ENCODE peak calls at places on chromosomes 13 and 19, in six cellular contexts. C, A, M, I, N and R are unnamed samples.

GRCh38 chr19:55546822-55547614 is 1.7 kb upstream of the SBK3 start:
- DNase-seq in C (no peak), A (peak; percentile 60), M (peak; percentile 96), I (no peak), N (peak; percentile 35), R (no peak)

GRCh38 chr19:16062789-16063188 is 13.5 kb upstream of the TPM4 start:
- DNase-seq in C (no peak), A (peak; percentile 72), M (peak; percentile 45), I (no peak), N (no peak), R (peak; percentile 74)

GRCh38 chr13:23979361-23980159 is 82.3 kb upstream of the C1QTNF9B start:
- DNase-seq in C (peak; percentile 15), A (no peak), M (peak; percentile 75), I (no peak), N (peak; percentile 6), R (peak; percentile 71)

GRCh38 chr13:55069746-55070145 is 2041.1 kb downstream of the OLFM4 start:
- DNase-seq in C (no peak), A (no peak), M (no peak), I (no peak), N (no peak), R (no peak)

GRCh38 chr13:32851083-32852064 is 164.8 kb upstream of the KL start:
- DNase-seq in C (no peak), A (no peak), M (no peak), I (no peak), N (peak; percentile 24), R (no peak)

GRCh38 chr13:104389722-104390121 is 1323.5 kb upstream of the SLC10A2 start:
- DNase-seq in C (no peak), A (no peak), M (no peak), I (no peak), N (peak; percentile 5), R (peak; percentile 38)

GRCh38 chr19:43784981-43785808 is 4.4 kb upstream of the KCNN4 start:
- DNase-seq in C (peak; percentile 81), A (peak; percentile 69), M (peak; percentile 73), I (no peak), N (peak; percentile 60), R (peak; percentile 71)

GRCh38 chr13:49357694-49358093 is 86.2 kb downstream of the CAB39L start:
- DNase-seq in C (no peak), A (no peak), M (no peak), I (no peak), N (no peak), R (no peak)

GRCh38 chr19:16404396-16404795 is 67.4 kb downstream of the EPS15L1 start:
- DNase-seq in C (no peak), A (no peak), M (no peak), I (no peak), N (no peak), R (no peak)

GRCh38 chr13:111202745-111203144 is 87.6 kb downstream of the ARHGEF7 start:
- DNase-seq in C (peak; percentile 13), A (peak; percentile 50), M (peak; percentile 99), I (no peak), N (no peak), R (peak; percentile 54)

GRCh38 chr19:42010245-42011126 is 16.5 kb upstream of the ATP1A3 start:
- DNase-seq in C (no peak), A (no peak), M (no peak), I (no peak), N (no peak), R (no peak)

DNA sequence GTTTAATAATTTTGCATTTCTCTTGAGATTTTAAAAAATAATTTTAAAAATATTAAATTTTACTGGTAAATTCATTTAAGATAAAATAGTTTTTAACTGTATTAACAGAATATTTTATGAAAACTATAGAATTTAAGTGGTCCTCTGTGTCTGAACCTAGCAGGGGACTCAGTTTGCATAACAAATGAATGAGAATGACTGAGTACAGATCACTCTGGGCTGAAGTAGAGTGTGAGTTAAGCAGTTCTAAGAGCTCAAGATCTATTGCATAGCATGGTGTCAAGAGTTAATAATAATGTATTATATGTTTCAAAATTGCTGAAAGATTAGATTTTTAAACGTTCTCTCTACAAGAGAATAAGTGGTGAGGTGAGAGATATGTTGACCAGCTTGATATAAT is 348.3 kb upstream of the SLITRK1 start:
- DNase-seq in C (no peak), A (no peak), M (no peak), I (no peak), N (no peak), R (no peak)
- TF ChIP-seq CTCF in C (no peak), A (no peak), M (no peak), I (no peak), N (no peak), R (no peak)

DNA sequence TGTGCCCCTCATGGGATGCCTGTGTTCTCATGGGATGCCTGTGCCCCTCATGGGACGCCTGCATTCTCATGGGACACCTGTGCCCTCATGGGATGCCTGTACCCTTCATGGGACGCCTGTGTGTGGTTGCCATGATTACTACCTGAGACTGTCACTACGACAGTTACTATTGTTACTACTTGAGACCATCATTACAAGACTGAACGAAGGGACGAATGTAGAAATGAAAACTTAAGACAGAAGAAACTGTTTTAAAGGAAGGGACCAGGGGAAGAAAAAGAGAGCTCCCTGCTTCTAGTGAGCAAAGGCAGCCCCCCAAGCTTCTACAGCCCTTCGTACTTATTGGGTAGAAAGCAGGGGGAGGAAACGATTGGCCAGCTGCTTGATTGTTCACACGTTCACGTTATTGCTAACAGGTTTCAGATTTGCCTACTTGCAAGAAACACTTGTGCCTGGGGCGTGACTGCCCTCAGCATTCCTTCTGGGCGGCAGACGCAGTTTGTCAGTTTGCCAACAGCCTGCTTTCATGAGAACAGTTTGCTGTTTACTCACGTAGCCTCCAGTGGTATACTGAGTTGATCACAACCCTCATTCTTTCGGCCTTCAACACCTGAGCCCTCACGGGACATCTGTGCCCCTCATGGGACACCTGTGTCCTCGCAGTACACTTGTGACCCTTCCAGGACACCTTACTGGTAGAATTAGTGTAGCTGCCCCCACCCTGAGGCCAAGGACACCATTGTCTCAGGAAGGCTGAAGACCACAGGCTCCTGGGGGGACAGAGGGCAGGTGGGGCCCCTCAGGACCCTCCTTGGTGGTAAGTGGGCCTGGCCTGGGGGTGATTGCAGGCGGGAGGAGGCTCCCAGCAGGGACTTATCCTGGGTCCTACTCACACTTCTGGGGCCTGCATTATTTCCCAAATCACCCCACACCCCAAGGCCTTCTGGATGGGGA is 2.5 kb upstream of the S1PR4 start:
- DNase-seq in C (no peak), A (no peak), M (no peak), I (peak; percentile 57), N (no peak), R (no peak)
- TF ChIP-seq MYC in C (no peak), A (no peak), M (no peak), I (no peak), N (no peak), R (no peak)

GRCh38 chr19:18900700-18901502 is 4.9 kb upstream of the CERS1 start:
- DNase-seq in C (no peak), A (no peak), M (no peak), I (no peak), N (no peak), R (no peak)
- TF ChIP-seq CTCF in C (no peak), A (no peak), M (no peak), I (no peak), N (no peak), R (no peak)

GRCh38 chr19:54169149-54169731 is 3.7 kb downstream of the TMC4 start:
- DNase-seq in C (no peak), A (no peak), M (no peak), I (no peak), N (no peak), R (no peak)

GRCh38 chr19:54172413-54172763 is 572 bp downstream of the TMC4 start:
- DNase-seq in C (no peak), A (no peak), M (no peak), I (no peak), N (no peak), R (no peak)

GRCh38 chr19:54173951-54174817 is 1.2 kb upstream of the TMC4 start:
- DNase-seq in C (no peak), A (peak; percentile 8), M (no peak), I (no peak), N (no peak), R (no peak)

GRCh38 chr19:54168174-54168917 is 4.6 kb downstream of the TMC4 start:
- DNase-seq in C (peak; percentile 95), A (peak; percentile 86), M (peak; percentile 82), I (no peak), N (peak; percentile 71), R (peak; percentile 83)

DNA sequence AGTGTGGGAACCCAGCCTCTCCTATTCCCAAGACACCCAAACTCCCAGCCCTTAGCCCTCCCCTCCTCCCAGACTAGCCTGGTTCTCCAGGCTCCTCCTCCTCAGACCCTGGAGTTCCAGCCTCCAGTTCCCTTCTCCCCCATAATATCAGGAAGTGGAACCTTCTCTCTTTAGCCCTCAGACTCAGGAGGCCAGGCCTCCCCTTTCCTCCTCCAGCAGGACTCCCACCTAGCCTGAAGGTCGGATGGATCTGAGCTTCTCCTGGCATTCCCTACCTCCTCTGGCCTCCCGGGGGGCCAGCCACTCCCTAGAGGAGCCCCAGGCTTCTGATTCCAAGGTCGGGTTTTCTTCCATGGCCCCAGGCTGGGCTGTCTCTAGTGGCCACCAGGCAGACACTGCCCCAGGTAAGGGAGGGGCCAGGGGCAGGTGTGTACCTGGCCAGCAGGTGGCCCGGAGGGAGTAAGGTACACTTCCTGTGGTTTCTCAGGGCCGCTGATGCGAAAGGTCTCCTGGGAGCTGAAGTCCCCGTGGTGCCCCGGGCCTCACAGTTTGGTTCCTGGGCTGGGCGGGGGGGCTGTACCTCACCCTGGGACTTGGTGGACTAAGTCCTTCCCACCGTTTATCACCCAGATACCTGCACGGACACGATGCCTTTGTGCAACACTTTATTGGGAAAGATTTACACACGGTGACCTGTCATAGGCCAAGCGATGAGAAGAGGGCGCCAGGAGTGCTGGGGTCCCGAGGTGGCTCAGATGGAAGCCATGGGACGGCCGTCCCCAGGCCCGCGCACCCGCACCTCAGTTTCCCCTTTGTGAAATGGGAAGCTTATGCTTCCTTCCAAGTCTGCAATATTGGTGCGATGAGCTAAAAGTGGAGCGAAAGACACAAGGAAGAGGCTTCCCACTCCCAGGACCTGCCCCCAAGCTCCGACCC is at the start of gene TMC4:
- DNase-seq in C (no peak), A (peak; percentile 26), M (no peak), I (no peak), N (no peak), R (no peak)
- TF ChIP-seq MYC in C (no peak), A (no peak), M (no peak), I (no peak), N (no peak), R (no peak)

DNA sequence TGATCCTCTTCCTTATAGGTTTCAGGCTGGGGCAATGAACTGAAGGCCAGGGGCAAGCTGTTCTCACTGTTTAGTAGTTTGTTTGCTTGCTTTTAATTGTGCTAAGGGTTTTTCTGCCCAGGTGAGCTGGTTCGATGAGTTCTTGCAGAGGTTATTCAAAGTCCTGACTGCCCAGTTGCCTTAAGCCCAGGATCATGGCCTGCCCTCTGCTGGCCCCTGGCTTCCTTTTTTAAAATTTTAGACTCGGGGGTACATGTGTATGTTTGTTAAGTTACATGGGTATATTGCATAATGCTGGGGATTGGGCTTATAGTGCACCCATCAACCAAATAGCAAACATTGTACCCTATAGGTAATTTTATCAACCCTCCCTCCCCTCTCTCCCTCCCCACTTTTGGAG is 65.7 kb downstream of the ZNF536 start:
- DNase-seq in C (no peak), A (no peak), M (no peak), I (no peak), N (no peak), R (no peak)
- TF ChIP-seq CTCF in C (no peak), A (no peak), M (no peak), I (no peak), N (no peak), R (no peak)

GRCh38 chr19:20565321-20566018 is at the start of gene ZNF737:
- DNase-seq in C (peak; percentile 0), A (peak; percentile 6), M (peak; percentile 95), I (peak; percentile 75), N (peak; percentile 94), R (peak; percentile 97)
- TF ChIP-seq MYC in C (no peak), A (no peak), M (no peak), I (no peak), N (no peak), R (no peak)

GRCh38 chr13:99985243-99985874 is 3.8 kb downstream of the ZIC2 start:
- DNase-seq in C (no peak), A (no peak), M (no peak), I (no peak), N (no peak), R (peak; percentile 78)
- TF ChIP-seq CTCF in C (no peak), A (no peak), M (no peak), I (no peak), N (no peak), R (no peak)